ENCODE peak calls at places on chromosomes 4 and X, in eight cellular contexts. F is heart left ventricle, E is GM12865, G is bronchial epithelial cell, X is WERI-Rb-1, N is dorsolateral prefrontal cortex, T is brain microvascular endothelial cell, Q is lung. A is an unnamed sample.

GRCh38 chr4:126738926-126739325 is 893.8 kb upstream of the INTU start:
- DNase-seq in F (no peak), E (no peak), G (peak), X (no peak), N (no peak), T (no peak), Q (no peak), A (no peak)

GRCh38 chr4:63728480-63729177 is 680.6 kb downstream of the TECRL start:
- DNase-seq in F (no peak), E (no peak), G (no peak), X (no peak), N (no peak), T (no peak), Q (no peak), A (peak)

GRCh38 chrX:9745417-9746115 is 20.1 kb downstream of the GPR143 start:
- DNase-seq in F (no peak), E (no peak), G (peak), X (no peak), N (no peak), T (peak), Q (no peak), A (no peak)

GRCh38 chr4:27692098-27692679 is 831.5 kb downstream of the STIM2 start:
- DNase-seq in F (no peak), E (peak), G (peak), X (peak), N (no peak), T (peak), Q (no peak), A (peak)

GRCh38 chr4:69120869-69121268 is 24.6 kb downstream of the UGT2B7 start:
- DNase-seq in F (no peak), E (no peak), G (peak), X (no peak), N (no peak), T (no peak), Q (no peak), A (no peak)

GRCh38 chr4:182230256-182230655 is 12.9 kb upstream of the TENM3 start:
- DNase-seq in F (no peak), E (no peak), G (no peak), X (no peak), N (no peak), T (no peak), Q (no peak), A (no peak)

GRCh38 chr4:174156239-174156826 is 127.1 kb downstream of the FBXO8 start:
- DNase-seq in F (no peak), E (peak), G (peak), X (no peak), N (no peak), T (peak), Q (no peak), A (peak)

GRCh38 chr4:48780867-48781219 is 764 bp upstream of the FRYL start:
- DNase-seq in F (peak), E (peak), G (peak), X (no peak), N (no peak), T (peak), Q (no peak), A (no peak)

GRCh38 chrX:10938371-10938982 is 172.7 kb upstream of the HCCS start:
- DNase-seq in F (no peak), E (no peak), G (no peak), X (no peak), N (no peak), T (no peak), Q (no peak), A (no peak)

GRCh38 chrX:15680401-15680800 is 15.8 kb upstream of the CLTRN start:
- DNase-seq in F (no peak), E (peak), G (peak), X (peak), N (no peak), T (peak), Q (no peak), A (no peak)

GRCh38 chrX:144006811-144007210 is 122.9 kb downstream of the UBE2NL start:
- DNase-seq in F (no peak), E (no peak), G (peak), X (no peak), N (no peak), T (no peak), Q (no peak), A (no peak)

GRCh38 chr4:2090642-2091041 is 31.5 kb downstream of the NAT8L start:
- DNase-seq in F (no peak), E (no peak), G (no peak), X (no peak), N (no peak), T (no peak), Q (peak), A (no peak)
- H3K4me3 ChIP-seq in F (no peak), E (no peak), G (no peak), X (no peak), N (no peak), T (no peak), Q (no peak), A (no peak)

GRCh38 chr4:102678107-102678506 is 82.7 kb downstream of the MANBA start:
- DNase-seq in F (no peak), E (no peak), G (peak), X (no peak), N (no peak), T (no peak), Q (no peak), A (no peak)
- H3K4me3 ChIP-seq in F (no peak), E (no peak), G (no peak), X (no peak), N (no peak), T (no peak), Q (no peak), A (no peak)

GRCh38 chr4:35591035-35591434 is 653.3 kb downstream of the ARAP2 start:
- DNase-seq in F (no peak), E (no peak), G (no peak), X (no peak), N (no peak), T (no peak), Q (no peak), A (no peak)
- H3K4me3 ChIP-seq in F (no peak), E (no peak), G (no peak), X (no peak), N (no peak), T (no peak), Q (no peak), A (no peak)

GRCh38 chr4:13541176-13541604 is 3.1 kb downstream of the NKX3-2 start:
- DNase-seq in F (no peak), E (no peak), G (no peak), X (peak), N (no peak), T (no peak), Q (no peak), A (peak)

GRCh38 chr4:13542577-13543042 is 1.7 kb downstream of the NKX3-2 start:
- DNase-seq in F (no peak), E (no peak), G (no peak), X (peak), N (no peak), T (no peak), Q (no peak), A (no peak)

GRCh38 chr4:13543091-13543581 is 1.2 kb downstream of the NKX3-2 start:
- DNase-seq in F (no peak), E (no peak), G (no peak), X (peak), N (no peak), T (no peak), Q (no peak), A (peak)

GRCh38 chr4:13540446-13541175 is 3.7 kb downstream of the NKX3-2 start:
- DNase-seq in F (no peak), E (no peak), G (no peak), X (no peak), N (no peak), T (no peak), Q (no peak), A (peak)

GRCh38 chr4:13541720-13542576 is 2.4 kb downstream of the NKX3-2 start:
- DNase-seq in F (no peak), E (peak), G (peak), X (peak), N (no peak), T (no peak), Q (peak), A (peak)
- H3K4me3 ChIP-seq in F (peak), E (no peak), G (peak), X (peak), N (no peak), T (no peak), Q (no peak), A (peak)

DNA sequence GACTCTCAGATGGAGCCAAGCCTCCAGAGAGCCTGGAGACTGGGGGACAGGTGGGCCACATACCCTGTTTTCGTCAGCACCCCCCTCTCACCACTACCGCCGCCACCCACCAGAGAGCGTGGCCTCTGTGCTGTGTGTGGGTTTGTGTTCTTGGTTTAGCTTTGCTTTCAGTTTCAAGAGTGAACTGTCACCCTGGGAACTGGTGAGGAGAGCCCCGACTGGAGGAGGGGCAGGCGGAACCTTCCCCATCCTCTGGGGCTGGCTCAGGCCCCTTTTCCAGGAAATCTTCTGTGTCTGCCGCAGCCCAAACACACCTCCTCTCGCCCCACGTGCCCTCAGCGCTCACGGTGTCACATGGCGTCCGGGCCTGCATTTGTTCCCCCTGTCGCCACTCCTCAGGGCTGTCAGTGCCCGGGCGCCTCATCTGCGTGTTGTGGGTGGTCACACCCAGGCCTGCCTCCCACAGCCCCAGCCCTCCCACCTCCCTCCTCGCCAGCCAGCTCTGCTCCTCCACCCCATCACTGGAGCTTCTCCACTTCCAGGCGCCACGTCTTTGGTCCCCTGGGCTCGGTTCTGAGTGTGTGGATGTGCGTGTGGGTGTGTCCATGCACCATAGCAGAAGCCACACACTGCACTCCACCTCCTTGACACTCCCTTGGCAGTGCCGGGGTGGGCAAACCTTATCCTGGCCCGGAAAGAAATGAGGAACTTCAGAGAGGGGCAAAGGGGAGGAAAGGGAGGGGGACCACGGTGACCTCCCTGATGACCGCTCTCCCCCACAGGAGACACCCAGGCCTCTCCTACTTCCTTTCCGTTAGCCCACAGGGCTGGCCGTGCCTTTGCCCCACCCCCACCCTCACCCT is 27.8 kb downstream of the ELF4 start:
- DNase-seq in F (peak), E (peak), G (no peak), X (no peak), N (no peak), T (no peak), Q (peak), A (peak)
- H3K4me3 ChIP-seq in F (no peak), E (peak), G (no peak), X (no peak), N (no peak), T (no peak), Q (no peak), A (no peak)

GRCh38 chrX:40107291-40108083 is 9.7 kb upstream of the BCOR start:
- DNase-seq in F (peak), E (peak), G (no peak), X (peak), N (peak), T (no peak), Q (no peak), A (peak)

GRCh38 chrX:40109288-40110008 is 11.7 kb upstream of the BCOR start:
- DNase-seq in F (peak), E (peak), G (no peak), X (peak), N (no peak), T (no peak), Q (no peak), A (peak)

GRCh38 chrX:40108959-40109287 is 11.2 kb upstream of the BCOR start:
- DNase-seq in F (peak), E (peak), G (no peak), X (no peak), N (peak), T (peak), Q (no peak), A (peak)

GRCh38 chrX:40106677-40107290 is 9.0 kb upstream of the BCOR start:
- DNase-seq in F (no peak), E (no peak), G (no peak), X (no peak), N (no peak), T (no peak), Q (no peak), A (peak)

DNA sequence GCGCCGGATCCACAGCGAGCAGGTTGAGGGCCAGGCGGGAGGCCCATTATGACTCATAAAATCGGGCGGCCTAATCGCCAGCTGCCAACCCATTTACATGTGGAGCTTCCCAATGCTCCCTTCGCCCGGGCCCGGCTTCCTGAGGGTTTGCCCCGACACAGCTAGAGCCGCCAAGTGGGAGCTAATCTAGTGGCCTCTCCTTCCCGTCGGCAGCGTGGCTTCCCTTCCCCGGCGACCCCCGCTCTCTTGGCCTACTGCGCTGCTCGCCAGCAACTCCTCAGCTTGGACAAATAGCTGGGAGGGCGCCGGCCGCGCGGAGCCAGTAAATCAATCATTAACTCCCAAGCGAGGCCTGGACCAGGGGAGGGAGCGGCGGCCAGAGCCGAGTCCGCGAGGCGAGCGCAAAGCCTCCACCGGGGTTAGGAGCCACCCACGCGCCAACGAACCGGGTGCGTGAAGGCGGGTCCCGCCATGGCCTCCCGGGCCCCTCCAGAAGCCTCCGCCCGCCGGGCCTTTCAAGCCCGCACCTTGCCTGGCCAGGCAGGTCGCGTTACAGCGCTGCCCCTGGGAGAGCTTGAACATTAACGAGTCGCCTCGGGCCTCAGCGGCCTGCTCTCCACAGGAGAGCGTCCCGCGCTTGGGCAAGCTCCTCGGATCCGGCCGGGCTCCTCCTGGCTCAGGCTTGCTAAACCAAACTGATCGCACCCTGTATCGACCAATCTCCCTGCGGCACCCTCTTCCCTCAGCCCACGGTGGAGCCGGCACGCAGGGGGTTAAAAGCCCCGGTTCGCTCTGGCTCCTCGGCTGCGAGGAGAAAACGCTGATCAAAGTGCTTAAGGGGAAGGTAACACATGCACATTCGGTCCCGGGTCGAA is 10.6 kb upstream of the BCOR start:
- DNase-seq in F (peak), E (no peak), G (no peak), X (peak), N (no peak), T (no peak), Q (no peak), A (peak)
- H3K4me3 ChIP-seq in F (no peak), E (peak), G (peak), X (peak), N (peak), T (peak), Q (no peak), A (peak)

A was measured in H7.